ENCODE peak calls at places on chromosomes 1 and 21, in nine cellular contexts. One of them, this sample, is unnamed. For H3K9me3 and H3K4me1, the result is how much of the 10 kb centered on the place peaks cover.

GRCh38 chr1:198132060-198132781 is 24.6 kb upstream of the NEK7 start:
- DNase-seq in A549: no peak
- DNase-seq in left lung: no peak
- DNase-seq in transverse colon: no peak
- DNase-seq in breast epithelium: no peak
- DNase-seq in neuronal stem cell: no peak
- DNase-seq in fibroblast of lung: no peak
- DNase-seq in spleen: no peak
- DNase-seq in cardiac muscle cell: no peak
- DNase-seq in this sample: no peak

GRCh38 chr21:33640697-33641338 is 723 bp downstream of the CRYZL1 start:
- DNase-seq in A549: no peak
- DNase-seq in left lung: no peak
- DNase-seq in transverse colon: peak
- DNase-seq in breast epithelium: no peak
- DNase-seq in neuronal stem cell: no peak
- DNase-seq in fibroblast of lung: peak
- DNase-seq in spleen: no peak
- DNase-seq in cardiac muscle cell: peak
- DNase-seq in this sample: no peak

GRCh38 chr21:46286668-46286982 is 483 bp downstream of the YBEY start:
- DNase-seq in A549: no peak
- DNase-seq in left lung: no peak
- DNase-seq in transverse colon: no peak
- DNase-seq in breast epithelium: no peak
- DNase-seq in neuronal stem cell: no peak
- DNase-seq in fibroblast of lung: no peak
- DNase-seq in spleen: no peak
- DNase-seq in cardiac muscle cell: no peak
- DNase-seq in this sample: no peak

GRCh38 chr21:31078796-31079195 is 40.5 kb upstream of the KRTAP19-8 start:
- DNase-seq in A549: no peak
- DNase-seq in left lung: no peak
- DNase-seq in transverse colon: no peak
- DNase-seq in breast epithelium: no peak
- DNase-seq in neuronal stem cell: no peak
- DNase-seq in fibroblast of lung: peak
- DNase-seq in spleen: no peak
- DNase-seq in cardiac muscle cell: no peak
- DNase-seq in this sample: no peak

GRCh38 chr1:107704911-107705310 is 260.1 kb downstream of the VAV3 start:
- DNase-seq in A549: no peak
- DNase-seq in left lung: no peak
- DNase-seq in transverse colon: no peak
- DNase-seq in breast epithelium: no peak
- DNase-seq in neuronal stem cell: no peak
- DNase-seq in fibroblast of lung: peak
- DNase-seq in spleen: no peak
- DNase-seq in cardiac muscle cell: no peak
- DNase-seq in this sample: peak

GRCh38 chr1:215228193-215228592 is 145.7 kb downstream of the KCNK2 start:
- DNase-seq in A549: no peak
- DNase-seq in left lung: no peak
- DNase-seq in transverse colon: no peak
- DNase-seq in breast epithelium: no peak
- DNase-seq in neuronal stem cell: no peak
- DNase-seq in fibroblast of lung: no peak
- DNase-seq in spleen: no peak
- DNase-seq in cardiac muscle cell: no peak
- DNase-seq in this sample: no peak

GRCh38 chr21:26169061-26169610 is 1.4 kb downstream of the APP start:
- DNase-seq in A549: peak
- DNase-seq in left lung: no peak
- DNase-seq in transverse colon: peak
- DNase-seq in breast epithelium: peak
- DNase-seq in neuronal stem cell: peak
- DNase-seq in fibroblast of lung: peak
- DNase-seq in spleen: no peak
- DNase-seq in cardiac muscle cell: peak
- DNase-seq in this sample: peak

GRCh38 chr21:45383111-45383614 is 21.8 kb upstream of the COL18A1 start:
- DNase-seq in A549: no peak
- DNase-seq in left lung: peak
- DNase-seq in transverse colon: no peak
- DNase-seq in breast epithelium: no peak
- DNase-seq in neuronal stem cell: no peak
- DNase-seq in fibroblast of lung: no peak
- DNase-seq in spleen: peak
- DNase-seq in cardiac muscle cell: no peak
- DNase-seq in this sample: no peak

GRCh38 chr1:87402192-87403046 is 73.7 kb downstream of the LMO4 start:
- DNase-seq in A549: no peak
- DNase-seq in left lung: no peak
- DNase-seq in transverse colon: no peak
- DNase-seq in breast epithelium: no peak
- DNase-seq in neuronal stem cell: no peak
- DNase-seq in fibroblast of lung: peak
- DNase-seq in spleen: no peak
- DNase-seq in cardiac muscle cell: no peak
- DNase-seq in this sample: no peak

GRCh38 chr1:82538876-82539275 is 738.1 kb downstream of the ADGRL2 start:
- DNase-seq in A549: no peak
- DNase-seq in left lung: no peak
- DNase-seq in transverse colon: no peak
- DNase-seq in breast epithelium: no peak
- DNase-seq in neuronal stem cell: no peak
- DNase-seq in fibroblast of lung: peak
- DNase-seq in spleen: no peak
- DNase-seq in cardiac muscle cell: no peak
- DNase-seq in this sample: no peak

GRCh38 chr1:213179784-213180183 is 128.7 kb downstream of the RPS6KC1 start:
- DNase-seq in A549: no peak
- DNase-seq in left lung: no peak
- DNase-seq in transverse colon: no peak
- DNase-seq in breast epithelium: no peak
- DNase-seq in neuronal stem cell: no peak
- DNase-seq in fibroblast of lung: no peak
- DNase-seq in spleen: no peak
- DNase-seq in cardiac muscle cell: no peak
- DNase-seq in this sample: no peak

GRCh38 chr1:172909606-172910326 is 141.0 kb downstream of the TNFSF18 start:
- DNase-seq in A549: peak
- DNase-seq in left lung: no peak
- DNase-seq in transverse colon: no peak
- DNase-seq in breast epithelium: no peak
- DNase-seq in neuronal stem cell: no peak
- DNase-seq in fibroblast of lung: peak
- DNase-seq in spleen: no peak
- DNase-seq in cardiac muscle cell: no peak
- DNase-seq in this sample: no peak

DNA sequence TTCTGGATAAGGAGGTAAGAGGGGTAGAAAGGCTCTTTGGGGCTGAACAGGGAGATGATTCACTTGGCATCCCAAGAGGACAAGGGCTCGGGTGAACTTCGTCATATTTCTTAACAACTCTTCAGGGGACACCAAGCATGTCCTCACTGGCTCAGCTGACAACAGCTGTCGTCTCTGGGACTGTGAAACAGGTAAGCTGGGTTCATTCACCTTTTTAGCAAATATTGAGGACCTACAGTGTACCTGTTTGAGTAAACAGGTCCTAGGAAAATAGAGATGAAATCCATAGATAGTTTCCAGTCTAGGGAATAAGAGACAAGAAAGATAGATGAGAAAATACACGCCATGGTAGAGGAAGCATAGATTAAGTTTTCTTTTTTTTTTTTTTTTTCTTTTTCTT is 2.1 kb downstream of the EIF3I start:
- DNase-seq in A549: no peak
- DNase-seq in left lung: no peak
- DNase-seq in transverse colon: no peak
- DNase-seq in breast epithelium: no peak
- DNase-seq in neuronal stem cell: no peak
- DNase-seq in fibroblast of lung: no peak
- DNase-seq in spleen: no peak
- DNase-seq in cardiac muscle cell: no peak
- DNase-seq in this sample: no peak
- H3K27ac ChIP-seq in A549: no peak
- H3K27ac ChIP-seq in left lung: no peak
- H3K27ac ChIP-seq in transverse colon: no peak
- H3K27ac ChIP-seq in breast epithelium: peak
- H3K27ac ChIP-seq in neuronal stem cell: no peak
- H3K27ac ChIP-seq in fibroblast of lung: peak
- H3K27ac ChIP-seq in spleen: no peak
- H3K27ac ChIP-seq in cardiac muscle cell: no peak
- H3K27ac ChIP-seq in this sample: no peak

GRCh38 chr21:8992731-8993174 is 1528.6 kb upstream of the TPTE start:
- DNase-seq in A549: no peak
- DNase-seq in left lung: peak
- DNase-seq in transverse colon: no peak
- DNase-seq in breast epithelium: no peak
- DNase-seq in neuronal stem cell: no peak
- DNase-seq in fibroblast of lung: peak
- DNase-seq in spleen: no peak
- DNase-seq in cardiac muscle cell: no peak
- DNase-seq in this sample: no peak

GRCh38 chr21:8993284-8993942 is 1528.0 kb upstream of the TPTE start:
- DNase-seq in A549: no peak
- DNase-seq in left lung: no peak
- DNase-seq in transverse colon: no peak
- DNase-seq in breast epithelium: no peak
- DNase-seq in neuronal stem cell: no peak
- DNase-seq in fibroblast of lung: no peak
- DNase-seq in spleen: no peak
- DNase-seq in cardiac muscle cell: no peak
- DNase-seq in this sample: peak

GRCh38 chr21:8997011-8997440 is 1524.4 kb upstream of the TPTE start:
- DNase-seq in A549: no peak
- DNase-seq in left lung: no peak
- DNase-seq in transverse colon: no peak
- DNase-seq in breast epithelium: no peak
- DNase-seq in neuronal stem cell: no peak
- DNase-seq in fibroblast of lung: no peak
- DNase-seq in spleen: no peak
- DNase-seq in cardiac muscle cell: no peak
- DNase-seq in this sample: no peak

GRCh38 chr21:8993943-8994639 is 1527.3 kb upstream of the TPTE start:
- DNase-seq in A549: no peak
- DNase-seq in left lung: no peak
- DNase-seq in transverse colon: no peak
- DNase-seq in breast epithelium: no peak
- DNase-seq in neuronal stem cell: no peak
- DNase-seq in fibroblast of lung: peak
- DNase-seq in spleen: no peak
- DNase-seq in cardiac muscle cell: no peak
- DNase-seq in this sample: no peak

GRCh38 chr21:8994640-8995511 is 1526.5 kb upstream of the TPTE start:
- DNase-seq in A549: no peak
- DNase-seq in left lung: no peak
- DNase-seq in transverse colon: no peak
- DNase-seq in breast epithelium: no peak
- DNase-seq in neuronal stem cell: no peak
- DNase-seq in fibroblast of lung: peak
- DNase-seq in spleen: no peak
- DNase-seq in cardiac muscle cell: no peak
- DNase-seq in this sample: peak
- H3K9me3 ChIP-seq in A549: under half
- H3K9me3 ChIP-seq in left lung: half or more
- H3K9me3 ChIP-seq in transverse colon: under half
- H3K9me3 ChIP-seq in breast epithelium: under half
- H3K9me3 ChIP-seq in neuronal stem cell: under half
- H3K9me3 ChIP-seq in fibroblast of lung: under half
- H3K9me3 ChIP-seq in spleen: under half
- H3K9me3 ChIP-seq in cardiac muscle cell: under half
- H3K9me3 ChIP-seq in this sample: under half

GRCh38 chr1:23909412-23909811 is 3.8 kb downstream of the CNR2 start:
- DNase-seq in A549: no peak
- DNase-seq in left lung: no peak
- DNase-seq in transverse colon: no peak
- DNase-seq in breast epithelium: no peak
- DNase-seq in neuronal stem cell: no peak
- DNase-seq in fibroblast of lung: no peak
- DNase-seq in spleen: no peak
- DNase-seq in cardiac muscle cell: no peak
- DNase-seq in this sample: no peak
- H3K4me1 ChIP-seq in A549: under half
- H3K4me1 ChIP-seq in left lung: under half
- H3K4me1 ChIP-seq in transverse colon: under half
- H3K4me1 ChIP-seq in breast epithelium: under half
- H3K4me1 ChIP-seq in neuronal stem cell: under half
- H3K4me1 ChIP-seq in fibroblast of lung: under half
- H3K4me1 ChIP-seq in spleen: half or more
- H3K4me1 ChIP-seq in cardiac muscle cell: under half
- H3K4me1 ChIP-seq in this sample: under half

GRCh38 chr1:41439234-41439633 is 45.2 kb downstream of the EDN2 start:
- DNase-seq in A549: no peak
- DNase-seq in left lung: no peak
- DNase-seq in transverse colon: no peak
- DNase-seq in breast epithelium: no peak
- DNase-seq in neuronal stem cell: no peak
- DNase-seq in fibroblast of lung: no peak
- DNase-seq in spleen: no peak
- DNase-seq in cardiac muscle cell: no peak
- DNase-seq in this sample: no peak

GRCh38 chr1:41436281-41437010 is 48.0 kb downstream of the EDN2 start:
- DNase-seq in A549: no peak
- DNase-seq in left lung: no peak
- DNase-seq in transverse colon: no peak
- DNase-seq in breast epithelium: no peak
- DNase-seq in neuronal stem cell: no peak
- DNase-seq in fibroblast of lung: no peak
- DNase-seq in spleen: no peak
- DNase-seq in cardiac muscle cell: no peak
- DNase-seq in this sample: no peak

GRCh38 chr1:41440321-41441090 is 44.0 kb downstream of the EDN2 start:
- DNase-seq in A549: no peak
- DNase-seq in left lung: no peak
- DNase-seq in transverse colon: no peak
- DNase-seq in breast epithelium: no peak
- DNase-seq in neuronal stem cell: no peak
- DNase-seq in fibroblast of lung: no peak
- DNase-seq in spleen: no peak
- DNase-seq in cardiac muscle cell: no peak
- DNase-seq in this sample: no peak

GRCh38 chr1:41437011-41437355 is 47.5 kb downstream of the EDN2 start:
- DNase-seq in A549: no peak
- DNase-seq in left lung: no peak
- DNase-seq in transverse colon: no peak
- DNase-seq in breast epithelium: no peak
- DNase-seq in neuronal stem cell: no peak
- DNase-seq in fibroblast of lung: no peak
- DNase-seq in spleen: no peak
- DNase-seq in cardiac muscle cell: no peak
- DNase-seq in this sample: no peak

DNA sequence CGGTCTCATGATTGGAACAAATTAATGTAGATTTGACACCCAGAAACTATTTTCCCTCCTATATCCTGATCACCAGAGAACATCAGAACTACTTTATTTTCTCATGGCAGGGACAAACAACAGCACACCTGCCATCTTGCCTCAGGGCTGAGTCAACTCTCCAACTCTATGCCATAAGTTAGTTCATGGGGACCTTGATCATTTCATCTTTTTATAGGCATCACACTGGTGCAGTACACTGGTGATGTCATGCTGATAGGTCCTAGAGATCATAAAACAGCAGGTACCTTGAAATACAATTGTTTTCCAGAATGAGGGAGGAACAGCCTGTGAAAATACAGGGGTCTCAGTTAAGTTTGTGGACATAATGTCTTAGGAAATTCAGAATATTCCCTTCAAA is 45.8 kb downstream of the EDN2 start:
- DNase-seq in A549: no peak
- DNase-seq in left lung: no peak
- DNase-seq in transverse colon: no peak
- DNase-seq in breast epithelium: no peak
- DNase-seq in neuronal stem cell: no peak
- DNase-seq in fibroblast of lung: no peak
- DNase-seq in spleen: no peak
- DNase-seq in cardiac muscle cell: no peak
- DNase-seq in this sample: no peak
- H3K27ac ChIP-seq in A549: no peak
- H3K27ac ChIP-seq in left lung: no peak
- H3K27ac ChIP-seq in transverse colon: no peak
- H3K27ac ChIP-seq in breast epithelium: no peak
- H3K27ac ChIP-seq in neuronal stem cell: no peak
- H3K27ac ChIP-seq in fibroblast of lung: no peak
- H3K27ac ChIP-seq in spleen: no peak
- H3K27ac ChIP-seq in cardiac muscle cell: no peak
- H3K27ac ChIP-seq in this sample: no peak

This sample was measured in PC-9.